ENCODE peak calls at places on chromosomes 16 and 17, in six cellular contexts. R is tibial nerve, G is thoracic aorta, H is suprapubic skin, P is SK-N-SH, X is heart right ventricle. T is an unnamed sample.
A peak's percentile ranks its signal among the peaks of the same experiment; 100 is the strongest.

GRCh38 chr16:2967721-2968161 is 1.4 kb upstream of the PAQR4 start:
- DNase-seq in R (no peak), G (no peak), H (no peak), P (no peak), X (no peak), T (no peak)

GRCh38 chr16:78292726-78293380 is 193.4 kb downstream of the WWOX start:
- DNase-seq in R (peak; percentile 26), G (no peak), H (no peak), P (no peak), X (no peak), T (no peak)

GRCh38 chr16:71700822-71701221 is 23.7 kb downstream of the PHLPP2 start:
- DNase-seq in R (no peak), G (no peak), H (no peak), P (no peak), X (no peak), T (no peak)

GRCh38 chr17:40779181-40779909 is 3.0 kb downstream of the KRT27 start:
- DNase-seq in R (no peak), G (no peak), H (no peak), P (no peak), X (no peak), T (no peak)

GRCh38 chr16:23640669-23640958 is 496 bp downstream of the PALB2 start:
- DNase-seq in R (no peak), G (no peak), H (no peak), P (peak; percentile 41), X (no peak), T (no peak)

GRCh38 chr17:39132192-39132600 is 19.2 kb downstream of the PLXDC1 start:
- DNase-seq in R (peak; percentile 51), G (no peak), H (no peak), P (no peak), X (peak; percentile 34), T (no peak)

GRCh38 chr16:70571623-70572022 is 48.0 kb downstream of the SF3B3 start:
- DNase-seq in R (no peak), G (no peak), H (no peak), P (no peak), X (no peak), T (no peak)

GRCh38 chr16:64391009-64391663 is 730.7 kb downstream of the CDH11 start:
- DNase-seq in R (no peak), G (no peak), H (no peak), P (no peak), X (no peak), T (no peak)

GRCh38 chr16:22323173-22323997 is 26.2 kb downstream of the POLR3E start:
- DNase-seq in R (no peak), G (no peak), H (no peak), P (no peak), X (no peak), T (no peak)

GRCh38 chr17:81221371-81221841 is 1.4 kb downstream of the CEP131 start:
- DNase-seq in R (no peak), G (no peak), H (no peak), P (no peak), X (no peak), T (no peak)

GRCh38 chr17:56708220-56708567 is 114.7 kb downstream of the NOG start:
- DNase-seq in R (no peak), G (no peak), H (no peak), P (no peak), X (no peak), T (no peak)

GRCh38 chr16:84331998-84332780 is 36.1 kb upstream of the ATP2C2 start:
- DNase-seq in R (no peak), G (no peak), H (no peak), P (no peak), X (no peak), T (no peak)

GRCh38 chr17:16286009-16286946 is 67.0 kb downstream of the CENPV start:
- DNase-seq in R (peak; percentile 73), G (peak; percentile 68), H (peak; percentile 84), P (peak; percentile 25), X (peak; percentile 69), T (peak; percentile 92)

GRCh38 chr17:80327518-80327917 is 66.9 kb downstream of the RNF213 start:
- DNase-seq in R (no peak), G (no peak), H (peak; percentile 34), P (no peak), X (no peak), T (no peak)

GRCh38 chr17:65930140-65930715 is 261.7 kb downstream of the CEP112 start:
- DNase-seq in R (no peak), G (no peak), H (no peak), P (no peak), X (no peak), T (no peak)

GRCh38 chr16:79008036-79008868 is 592.3 kb downstream of the MAF start:
- DNase-seq in R (no peak), G (no peak), H (no peak), P (no peak), X (no peak), T (no peak)

GRCh38 chr16:66603537-66604375 is 748 bp upstream of the CMTM3 start:
- DNase-seq in R (peak; percentile 51), G (no peak), H (peak; percentile 80), P (peak; percentile 76), X (peak; percentile 55), T (no peak)

GRCh38 chr16:66606000-66606751 is 1.7 kb downstream of the CMTM3 start:
- DNase-seq in R (no peak), G (no peak), H (no peak), P (no peak), X (no peak), T (no peak)

GRCh38 chr16:66601471-66601870 is 3.0 kb upstream of the CMTM3 start:
- DNase-seq in R (no peak), G (no peak), H (no peak), P (no peak), X (no peak), T (no peak)

GRCh38 chr16:66605177-66605999 is 884 bp downstream of the CMTM3 start:
- DNase-seq in R (peak; percentile 40), G (no peak), H (peak; percentile 85), P (peak; percentile 80), X (peak; percentile 69), T (no peak)

DNA sequence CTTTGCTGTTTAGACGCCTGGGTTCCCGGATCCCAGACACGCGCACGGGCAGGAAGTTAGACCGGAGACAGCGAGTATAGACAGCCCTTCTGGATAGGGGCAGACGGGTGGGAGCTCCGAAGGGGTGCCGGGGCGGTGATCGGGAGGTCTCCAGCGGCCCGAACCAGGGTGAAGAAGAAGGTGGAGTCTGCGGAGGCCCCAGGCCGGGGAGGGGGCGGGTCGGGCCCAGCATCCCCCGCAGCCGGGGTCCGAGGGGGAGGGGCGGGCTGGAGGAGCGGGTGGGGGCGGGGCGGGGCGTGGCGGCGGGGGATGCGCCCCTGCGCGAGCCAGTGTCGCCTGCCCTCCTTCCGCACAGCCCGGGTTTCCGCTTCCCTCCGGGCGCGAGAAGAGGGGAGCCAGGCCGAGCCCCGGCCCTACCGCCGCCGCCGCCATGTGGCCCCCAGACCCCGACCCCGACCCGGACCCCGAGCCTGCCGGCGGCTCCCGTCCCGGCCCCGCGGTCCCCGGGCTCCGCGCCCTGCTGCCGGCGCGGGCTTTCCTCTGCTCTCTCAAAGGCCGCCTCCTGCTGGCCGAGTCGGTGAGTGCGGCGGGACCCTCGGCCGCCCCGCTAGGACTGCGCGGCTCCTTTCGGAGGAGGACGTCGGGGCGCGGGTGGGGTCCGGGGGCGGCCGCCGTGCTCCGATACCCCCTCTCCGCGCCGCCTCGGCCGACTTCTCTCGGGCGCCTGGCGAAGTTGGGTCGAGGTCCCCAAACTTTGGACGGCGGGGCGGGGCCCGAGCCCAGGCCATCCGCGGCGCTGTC is at the start of gene CMTM3:
- DNase-seq in R (peak; percentile 64), G (no peak), H (no peak), P (peak; percentile 98), X (peak; percentile 76), T (no peak)
- H3K27ac ChIP-seq in R (peak within 1 kb of the TSS; percentile 96), G (peak within 1 kb of the TSS; percentile 83), H (peak within 1 kb of the TSS; percentile 81), P (peak within 1 kb of the TSS; percentile 90), X (peak within 1 kb of the TSS; percentile 96), T (peak within 1 kb of the TSS; percentile 81)

GRCh38 chr16:52532384-52532783 is 14.6 kb downstream of the TOX3 start:
- DNase-seq in R (no peak), G (no peak), H (no peak), P (no peak), X (no peak), T (no peak)

GRCh38 chr16:52526830-52527229 is 20.1 kb downstream of the TOX3 start:
- DNase-seq in R (no peak), G (no peak), H (no peak), P (no peak), X (no peak), T (no peak)

GRCh38 chr16:52526429-52526828 is 20.5 kb downstream of the TOX3 start:
- DNase-seq in R (no peak), G (no peak), H (no peak), P (no peak), X (no peak), T (no peak)

GRCh38 chr16:52528393-52529080 is 18.4 kb downstream of the TOX3 start:
- DNase-seq in R (no peak), G (no peak), H (no peak), P (no peak), X (no peak), T (no peak)

GRCh38 chr16:52529226-52529625 is 17.7 kb downstream of the TOX3 start:
- DNase-seq in R (no peak), G (no peak), H (no peak), P (no peak), X (no peak), T (no peak)
- H3K4me1 ChIP-seq in R (no peaks in the 10 kb centered on the region), G (no peaks in the 10 kb centered on the region), H (no peaks in the 10 kb centered on the region), P (no peaks in the 10 kb centered on the region), X (no peaks in the 10 kb centered on the region), T (no peaks in the 10 kb centered on the region)

GRCh38 chr17:60171753-60172079 is 21.9 kb downstream of the CA4 start:
- DNase-seq in R (no peak), G (no peak), H (no peak), P (no peak), X (no peak), T (no peak)

GRCh38 chr17:60170835-60171752 is 21.3 kb downstream of the CA4 start:
- DNase-seq in R (no peak), G (no peak), H (no peak), P (peak; percentile 7), X (no peak), T (no peak)

GRCh38 chr17:60169921-60170817 is 20.4 kb downstream of the CA4 start:
- DNase-seq in R (no peak), G (no peak), H (no peak), P (no peak), X (peak; percentile 74), T (no peak)

GRCh38 chr17:60174035-60174434 is 24.3 kb downstream of the CA4 start:
- DNase-seq in R (no peak), G (no peak), H (no peak), P (no peak), X (no peak), T (no peak)

DNA sequence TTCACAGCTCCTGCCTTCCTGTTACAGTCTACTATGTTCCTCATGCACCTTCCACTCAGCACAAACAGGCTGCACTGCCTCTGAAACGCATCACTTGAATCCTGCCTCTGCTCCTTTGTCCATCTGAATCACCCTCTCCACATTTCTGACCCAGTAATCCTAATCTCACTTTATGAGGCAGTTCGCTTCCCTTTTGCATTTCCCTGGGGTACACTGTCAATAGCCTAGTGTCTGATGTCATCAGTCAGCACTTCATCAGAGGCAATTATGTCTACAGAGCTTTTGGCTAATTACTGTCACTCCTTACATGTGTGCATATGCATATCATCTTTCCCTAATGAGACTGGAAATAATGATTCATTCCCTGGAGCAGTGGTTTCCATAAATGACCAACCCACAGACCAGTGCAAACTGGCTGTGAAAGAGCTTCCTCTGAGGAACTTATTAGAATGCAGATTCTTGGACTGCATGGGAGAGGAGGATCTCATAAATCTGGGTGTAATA is 23.6 kb downstream of the CA4 start:
- DNase-seq in R (no peak), G (no peak), H (no peak), P (no peak), X (no peak), T (no peak)
- H3K27ac ChIP-seq in R (no peak overlapping the region), G (no peak overlapping the region), H (no peak overlapping the region), P (no peak overlapping the region), X (no peak overlapping the region), T (no peak overlapping the region)

GRCh38 chr16:89922477-89922883 is 662 bp upstream of the TUBB3 start:
- DNase-seq in R (peak; percentile 53), G (peak; percentile 80), H (peak; percentile 87), P (peak; percentile 75), X (peak; percentile 68), T (peak; percentile 95)
- H3K4me1 ChIP-seq in R (peaks cover 48% of the 10 kb centered on the region), G (peaks cover 74% of the 10 kb centered on the region), H (peaks cover 69% of the 10 kb centered on the region), P (peaks cover 47% of the 10 kb centered on the region), X (peaks cover 47% of the 10 kb centered on the region), T (peaks cover 17% of the 10 kb centered on the region)

T was measured in RWPE2.